ENCODE peak calls at places on chromosomes 1 and 21, in five cellular contexts. R, N, W, S and L are unnamed samples. For H3K36me3, the result is how much of the 10 kb centered on the place peaks cover.

GRCh38 chr1:36359911-36360310 is 25.8 kb downstream of the STK40 start:
- DNase-seq in N (no peak), R (no peak), W (peak), S (no peak), L (peak)

GRCh38 chr1:32963746-32964460 is 706 bp downstream of the RNF19B start:
- DNase-seq in N (peak), S (no peak), R (peak), W (peak), L (peak)

GRCh38 chr1:201501812-201502510 is 5.0 kb downstream of the CSRP1 start:
- DNase-seq in R (no peak), N (no peak), W (no peak), S (peak), L (peak)

GRCh38 chr21:35508389-35508888 is 459.3 kb upstream of the RUNX1 start:
- DNase-seq in N (peak), R (peak), W (peak), S (no peak), L (no peak)

GRCh38 chr1:167599839-167600581 is 30.0 kb upstream of the RCSD1 start:
- DNase-seq in W (peak), N (peak), R (no peak), S (no peak), L (no peak)

GRCh38 chr1:199064971-199065370 is 426.1 kb downstream of the PTPRC start:
- DNase-seq in R (no peak), W (peak), N (peak), S (no peak), L (no peak)

GRCh38 chr1:11483581-11484320 is 4.8 kb downstream of the DISP3 start:
- DNase-seq in W (no peak), N (no peak), S (no peak), R (no peak), L (no peak)

GRCh38 chr1:33349081-33349759 is 28.3 kb upstream of the A3GALT2 start:
- DNase-seq in R (peak), N (peak), S (no peak), W (no peak), L (peak)

GRCh38 chr1:36881541-36881940 is 152.8 kb downstream of the GRIK3 start:
- DNase-seq in S (peak), N (no peak), R (no peak), W (no peak), L (no peak)

GRCh38 chr1:68269637-68270430 is 37.5 kb upstream of the WLS start:
- DNase-seq in S (no peak), R (peak), N (no peak), W (peak), L (no peak)

GRCh38 chr1:9766759-9767442 is 56.9 kb downstream of the CLSTN1 start:
- DNase-seq in S (no peak), N (no peak), R (no peak), W (peak), L (no peak)

GRCh38 chr1:111139234-111139955 is 498 bp downstream of the DRAM2 start:
- DNase-seq in S (no peak), R (peak), W (peak), N (peak), L (no peak)

GRCh38 chr1:86082183-86082582 is 74.4 kb downstream of the COL24A1 start:
- DNase-seq in R (peak), S (no peak), W (peak), N (no peak), L (no peak)

GRCh38 chr1:2474933-2475371 is 1.1 kb upstream of the PLCH2 start:
- DNase-seq in R (no peak), S (no peak), W (no peak), N (no peak), L (no peak)

DNA sequence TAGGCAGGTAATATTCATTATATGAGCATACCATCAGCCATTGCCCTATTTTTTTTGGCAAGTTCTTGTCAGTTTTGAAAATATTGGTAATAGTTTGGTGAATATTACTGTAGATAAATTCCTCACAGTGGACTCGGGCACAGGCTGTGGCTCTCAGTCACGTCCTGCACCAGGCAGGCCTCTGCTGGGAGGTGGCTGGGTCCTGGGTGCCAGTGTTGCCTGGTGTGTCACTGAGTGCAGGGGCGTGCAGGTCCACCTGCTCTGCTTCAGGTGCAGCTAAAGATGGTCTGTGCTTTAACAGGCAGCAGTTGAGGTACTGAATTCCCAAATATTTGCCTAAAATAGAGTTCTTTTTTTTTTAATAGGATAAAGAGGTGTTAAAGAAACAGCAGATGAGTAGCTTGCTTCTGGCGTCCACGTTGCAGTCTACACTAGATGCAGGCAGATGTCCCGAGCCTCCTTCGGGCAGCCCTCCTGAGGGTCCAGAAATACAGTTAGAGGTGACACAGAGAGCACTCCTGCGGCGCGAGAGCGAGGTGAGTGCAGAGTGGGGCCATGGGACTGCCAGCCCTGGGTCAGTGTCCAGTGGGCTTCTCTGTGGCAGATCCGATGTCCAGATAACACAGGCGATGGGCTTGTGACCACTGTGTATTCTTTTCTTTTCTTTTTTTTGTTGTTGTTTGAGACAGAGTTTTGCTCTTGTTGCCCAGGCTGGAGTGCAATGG is 57.3 kb upstream of the DIP2A start:
- DNase-seq in W (no peak), S (no peak), R (no peak), N (no peak), L (no peak)
- H3K36me3 ChIP-seq in W (under half), S (half or more), R (under half), N (half or more), L (under half)

DNA sequence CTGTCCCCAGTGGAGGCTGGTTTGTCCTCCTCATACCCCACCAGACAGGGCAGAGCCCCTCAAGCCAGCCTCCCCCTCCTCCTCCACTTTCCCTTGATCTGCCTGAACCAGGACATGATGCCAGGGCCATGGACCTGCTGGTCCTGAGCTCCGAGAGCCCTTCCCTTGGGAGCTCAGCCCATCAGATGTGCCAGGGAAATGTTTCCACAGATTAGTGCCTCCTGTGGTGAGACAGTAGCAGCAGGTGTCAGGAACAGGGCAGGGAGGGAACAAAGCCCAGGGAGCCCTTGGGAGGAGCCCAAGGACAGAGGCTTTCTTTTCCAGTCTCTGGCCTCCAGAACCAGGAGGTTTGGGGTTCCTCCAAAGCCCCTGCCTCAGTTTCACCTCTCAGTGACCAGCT is 14.6 kb upstream of the SLC41A1 start:
- DNase-seq in R (peak), N (no peak), S (no peak), W (no peak), L (no peak)
- TF ChIP-seq CTCF in R (peak), N (no peak), S (no peak), W (peak), L (no peak)

GRCh38 chr1:214349781-214350180 is 68.8 kb downstream of the SMYD2 start:
- DNase-seq in N (no peak), R (peak), W (no peak), S (no peak), L (no peak)
- H3K36me3 ChIP-seq in N (under half), R (under half), W (under half), S (under half), L (under half)

GRCh38 chr1:204132718-204133117 is 19.1 kb downstream of the ETNK2 start:
- DNase-seq in S (no peak), N (no peak), W (no peak), R (no peak), L (no peak)

GRCh38 chr1:204139952-204140351 is 11.9 kb downstream of the ETNK2 start:
- DNase-seq in N (no peak), S (no peak), R (no peak), W (no peak), L (no peak)

GRCh38 chr1:204134103-204134502 is 17.7 kb downstream of the ETNK2 start:
- DNase-seq in N (no peak), R (no peak), W (no peak), S (no peak), L (no peak)

GRCh38 chr1:204139088-204139487 is 12.8 kb downstream of the ETNK2 start:
- DNase-seq in N (no peak), W (no peak), S (no peak), R (no peak), L (no peak)

GRCh38 chr1:204136814-204137213 is 15.0 kb downstream of the ETNK2 start:
- DNase-seq in R (peak), W (no peak), S (no peak), N (no peak), L (no peak)
- TF ChIP-seq CTCF in R (peak), W (no peak), S (no peak), N (no peak), L (no peak)